ENCODE peak calls at places on chromosomes 11 and 22, in nine cellular contexts. M is astrocyte of the cerebellum, S is colonic mucosa, H is GM23338, X is tibial artery, C is right atrium auricular region, Z is dorsolateral prefrontal cortex, R is brain microvascular endothelial cell, F is choroid plexus epithelial cell. W is an unnamed sample.

GRCh38 chr11:120147094-120147949 is 9.4 kb upstream of the TRIM29 start:
- DNase-seq in C (peak; percentile 53), S (no peak), M (no peak), F (no peak), X (no peak), H (no peak), R (no peak), Z (no peak), W (no peak)

GRCh38 chr22:28943501-28943879 is 60.1 kb downstream of the ZNRF3 start:
- DNase-seq in H (no peak), F (no peak), M (no peak), C (no peak), Z (no peak), S (no peak), X (peak; percentile 50), R (no peak), W (peak; percentile 10)

GRCh38 chr11:33268945-33269567 is 11.9 kb downstream of the HIPK3 start:
- DNase-seq in C (no peak), S (no peak), M (no peak), F (peak; percentile 27), X (no peak), Z (no peak), R (no peak), H (no peak), W (peak; percentile 39)

GRCh38 chr11:93192163-93192562 is 5.6 kb downstream of the SLC36A4 start:
- DNase-seq in R (no peak), S (no peak), X (no peak), C (no peak), Z (no peak), H (peak; percentile 69), M (no peak), F (no peak), W (no peak)

GRCh38 chr11:34528072-34528471 is 14.5 kb upstream of the ELF5 start:
- DNase-seq in R (no peak), Z (no peak), H (no peak), M (no peak), S (no peak), F (no peak), X (no peak), C (no peak), W (no peak)

GRCh38 chr11:70566768-70567530 is 168.6 kb downstream of the CTTN start:
- DNase-seq in M (no peak), X (no peak), Z (no peak), F (no peak), C (no peak), H (no peak), S (no peak), R (no peak), W (no peak)

GRCh38 chr11:123526027-123526805 is 96.1 kb downstream of the GRAMD1B start:
- DNase-seq in R (no peak), X (no peak), H (no peak), S (no peak), C (no peak), Z (peak; percentile 68), F (no peak), M (no peak), W (no peak)

GRCh38 chr22:44371741-44372525 is 59.2 kb upstream of the SHISAL1 start:
- DNase-seq in Z (no peak), X (no peak), S (no peak), F (no peak), M (no peak), C (no peak), R (no peak), H (no peak), W (no peak)

GRCh38 chr22:19737846-19738663 is 14.7 kb downstream of the GP1BB start:
- DNase-seq in S (no peak), F (no peak), H (no peak), C (no peak), Z (no peak), M (no peak), R (no peak), X (no peak), W (no peak)

GRCh38 chr11:116814502-116814901 is 8.6 kb downstream of the APOA4 start:
- DNase-seq in H (no peak), M (no peak), F (no peak), S (no peak), Z (no peak), X (no peak), C (no peak), R (no peak), W (no peak)

GRCh38 chr11:44689265-44689664 is 37.5 kb upstream of the TSPAN18 start:
- DNase-seq in M (no peak), F (no peak), C (no peak), S (no peak), X (no peak), R (no peak), Z (no peak), H (no peak), W (no peak)

GRCh38 chr11:44687310-44687842 is 39.4 kb upstream of the TSPAN18 start:
- DNase-seq in R (no peak), S (no peak), M (no peak), H (no peak), X (no peak), F (no peak), C (no peak), Z (no peak), W (no peak)

GRCh38 chr11:44680982-44681597 is 45.7 kb upstream of the TSPAN18 start:
- DNase-seq in S (no peak), H (peak; percentile 33), F (no peak), Z (no peak), C (no peak), R (no peak), M (no peak), X (no peak), W (peak; percentile 10)

GRCh38 chr11:44681698-44682097 is 45.1 kb upstream of the TSPAN18 start:
- DNase-seq in R (peak; percentile 20), F (peak; percentile 78), H (no peak), S (no peak), M (no peak), C (no peak), X (no peak), Z (no peak), W (peak; percentile 44)

DNA sequence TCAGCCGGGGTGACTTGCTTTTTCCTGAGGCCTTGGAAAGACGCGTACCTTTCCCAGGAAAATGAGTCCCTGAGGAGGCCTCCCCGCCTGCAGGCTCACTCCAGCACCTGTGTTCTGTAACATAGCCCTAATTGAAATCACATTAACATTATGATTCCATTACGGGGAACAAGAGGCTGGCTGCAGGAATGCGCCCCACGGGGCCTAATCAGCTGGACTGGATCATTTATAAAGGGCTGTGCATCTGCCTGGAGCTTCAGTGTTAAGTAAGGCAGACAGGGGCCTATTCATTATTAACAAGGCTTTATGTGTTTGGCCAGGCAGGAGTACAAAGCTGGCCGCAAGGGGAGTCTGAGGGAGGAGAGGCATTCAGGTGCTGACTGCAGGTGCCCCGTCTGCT is 41.9 kb upstream of the TSPAN18 start:
- DNase-seq in Z (no peak), C (no peak), F (no peak), M (no peak), X (no peak), R (no peak), S (no peak), H (no peak), W (no peak)
- H3K4me3 ChIP-seq in Z (no peak overlapping the region), C (no peak overlapping the region), F (no peak overlapping the region), M (no peak overlapping the region), X (no peak overlapping the region), R (no peak overlapping the region), S (no peak overlapping the region), H (no peak overlapping the region), W (no peak overlapping the region)

DNA sequence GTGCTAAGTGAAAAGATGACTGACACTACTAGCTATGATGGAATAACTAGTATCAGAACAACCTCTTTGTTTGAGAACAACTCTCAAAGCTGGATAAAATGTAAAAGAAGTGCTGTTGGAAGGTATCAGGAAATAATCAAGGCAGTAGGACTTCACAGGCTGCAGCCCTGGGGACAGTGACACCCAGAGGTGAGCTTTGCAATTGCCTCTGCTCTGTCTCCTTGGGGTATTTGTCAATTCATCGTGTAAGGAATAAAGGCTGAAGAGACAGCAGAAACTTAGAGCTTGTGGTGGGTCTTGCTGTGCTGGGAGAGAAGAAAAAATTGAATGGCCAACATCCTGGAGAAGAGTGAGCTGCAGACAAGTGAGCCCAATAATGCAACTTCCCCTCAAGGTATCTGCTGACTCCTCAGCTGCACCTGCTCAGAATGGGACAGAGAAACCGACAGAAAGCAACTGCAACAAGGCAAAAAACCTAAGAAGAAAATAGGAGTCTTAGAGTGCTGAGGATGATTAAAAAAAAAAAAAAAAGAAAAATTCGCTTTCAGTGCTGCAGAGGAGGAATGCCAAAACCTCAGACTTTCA is 141.1 kb downstream of the RCN1 start:
- DNase-seq in H (peak; percentile 76), F (peak; percentile 62), R (peak; percentile 32), M (no peak), C (no peak), Z (no peak), X (no peak), S (no peak), W (peak; percentile 50)
- TF ChIP-seq CTCF in H (peak; percentile 89), F (peak; percentile 92), R (peak; percentile 89), M (peak; percentile 79), C (peak; percentile 17), Z (peak; percentile 31), X (no peak), S (peak; percentile 31), W (peak; percentile 89)

DNA sequence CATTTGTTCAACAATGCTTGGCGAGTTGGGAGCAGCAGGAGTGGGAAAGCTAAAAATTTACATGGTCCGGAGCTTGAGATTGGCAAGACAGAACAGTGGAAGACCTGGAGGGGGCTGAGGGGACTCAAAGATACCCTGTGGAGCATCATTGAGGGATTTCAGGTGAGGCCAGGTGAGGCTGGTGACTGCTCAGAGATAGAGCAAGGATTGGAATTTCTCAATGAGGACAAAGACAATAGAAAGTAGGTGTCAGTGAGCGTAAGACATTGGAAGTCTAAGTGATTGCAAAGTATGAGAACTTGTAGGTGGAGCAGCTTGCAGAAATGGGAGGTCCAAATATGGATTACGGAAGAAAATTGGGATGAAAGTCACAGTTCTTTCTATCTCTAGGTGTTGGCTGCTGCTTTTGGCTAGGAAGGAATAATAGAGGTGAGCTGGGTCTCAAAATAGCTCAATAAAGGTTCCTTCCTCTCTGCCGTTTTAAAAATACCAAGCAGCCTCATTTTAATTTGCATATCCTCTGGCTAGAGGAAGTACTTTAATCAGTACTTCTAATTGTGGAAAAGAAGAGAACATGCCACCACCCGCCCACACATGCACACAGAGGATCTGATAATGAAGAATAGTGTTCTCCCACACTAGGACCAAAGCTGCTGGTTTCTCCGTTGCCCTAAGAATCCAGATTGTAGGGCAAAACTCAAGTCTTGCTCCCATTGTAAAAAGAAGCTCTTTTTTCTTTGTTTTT is 41.8 kb upstream of the SORL1-AS1 start:
- DNase-seq in M (no peak), R (no peak), F (no peak), S (no peak), X (no peak), H (peak; percentile 24), Z (peak; percentile 77), C (peak; percentile 5), W (no peak)
- H3K4me3 ChIP-seq in M (no peak overlapping the region), R (no peak overlapping the region), F (no peak overlapping the region), S (no peak overlapping the region), X (no peak overlapping the region), H (peak overlapping the region; percentile 20), Z (no peak overlapping the region), C (no peak overlapping the region), W (no peak overlapping the region)

DNA sequence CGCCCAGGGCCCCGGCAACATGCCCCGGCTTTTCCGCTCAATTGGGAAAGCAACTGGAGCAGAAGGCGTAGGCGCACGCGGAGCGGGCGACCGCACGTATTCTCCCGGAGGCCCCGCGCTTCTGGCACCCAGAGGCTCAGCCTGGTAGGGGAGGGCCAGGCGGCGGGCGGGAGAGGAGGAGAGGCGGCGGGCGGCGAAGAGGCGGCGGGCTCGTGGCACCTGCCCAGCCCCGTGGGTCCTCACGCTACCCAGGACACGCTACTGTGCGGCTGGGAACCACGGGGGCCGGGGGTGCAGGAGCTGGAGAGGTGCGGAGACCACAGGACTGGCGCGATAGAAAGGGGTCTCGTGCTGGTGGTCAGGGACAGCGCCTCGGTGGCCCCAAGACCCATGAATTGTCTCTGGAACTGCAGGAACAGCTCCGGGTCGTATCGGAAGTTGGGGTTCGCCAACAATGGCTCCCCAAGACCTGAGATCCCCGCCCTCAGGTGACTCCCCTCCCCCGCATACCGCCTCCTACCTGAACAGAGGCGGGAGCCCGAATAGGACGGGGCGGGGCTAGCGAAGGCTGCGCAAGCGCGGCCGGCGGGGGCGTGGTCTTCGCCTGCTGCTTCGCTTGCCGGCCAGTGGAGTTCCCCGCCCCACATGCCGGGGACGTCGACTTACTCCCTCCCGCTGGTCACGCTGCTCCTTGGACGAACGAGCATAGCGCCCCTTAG is at the start of gene SLC37A4:
- DNase-seq in X (peak; percentile 98), Z (peak; percentile 98), F (peak; percentile 99), H (peak; percentile 99), R (peak; percentile 96), S (peak; percentile 99), M (peak; percentile 95), C (peak; percentile 98), W (peak; percentile 99)
- TF ChIP-seq CTCF in X (peak; percentile 80), Z (peak; percentile 89), F (no peak), H (no peak), R (no peak), S (peak; percentile 83), M (no peak), C (peak; percentile 90), W (no peak)

W was measured in cardiac fibroblast.